ENCODE peak calls at places on chromosomes 12 and 14, in five cellular contexts. F is lower leg skin, M is Peyer's patch, W is HCT116, I is ovary. D is an unnamed sample.

GRCh38 chr12:121673013-121673441 is 3.6 kb upstream of the MORN3 start:
- DNase-seq in W (no peak), M (no peak), I (no peak), F (peak), D (no peak)

GRCh38 chr14:94048676-94049624 is 22.8 kb downstream of the OTUB2 start:
- DNase-seq in F (no peak), I (no peak), W (no peak), M (peak), D (no peak)

GRCh38 chr12:39846971-39847661 is 227.5 kb upstream of the ABCD2 start:
- DNase-seq in W (no peak), F (no peak), I (no peak), M (no peak), D (no peak)

GRCh38 chr12:121800694-121801600 is 2.9 kb upstream of the SETD1B start:
- DNase-seq in I (peak), F (peak), M (peak), W (no peak), D (peak)

GRCh38 chr14:76767681-76768055 is 6.4 kb downstream of the VASH1 start:
- DNase-seq in M (peak), I (no peak), W (no peak), F (peak), D (no peak)

GRCh38 chr14:95195031-95195430 is 37.7 kb upstream of the DICER1 start:
- DNase-seq in W (no peak), I (no peak), F (no peak), M (no peak), D (no peak)

GRCh38 chr14:30621354-30621953 is 665 bp upstream of the SCFD1 start:
- DNase-seq in I (no peak), W (no peak), M (peak), F (no peak), D (no peak)

GRCh38 chr14:58640959-58641358 is 3.2 kb downstream of the DACT1 start:
- DNase-seq in I (no peak), W (no peak), F (no peak), M (no peak), D (no peak)

GRCh38 chr12:30794591-30795409 is 40.0 kb upstream of the CAPRIN2 start:
- DNase-seq in F (no peak), I (no peak), M (no peak), W (peak), D (peak)

GRCh38 chr12:46378530-46378929 is 6.0 kb upstream of the SLC38A2 start:
- DNase-seq in M (no peak), F (no peak), W (no peak), I (no peak), D (no peak)

GRCh38 chr14:37864861-37865718 is 269.7 kb downstream of the TTC6 start:
- DNase-seq in M (no peak), F (no peak), I (no peak), W (no peak), D (no peak)

GRCh38 chr12:94046626-94047410 is 101.6 kb upstream of the PLXNC1 start:
- DNase-seq in I (no peak), W (no peak), M (no peak), F (no peak), D (no peak)

GRCh38 chr14:73553845-73554244 is 4.9 kb downstream of the HEATR4 start:
- DNase-seq in M (no peak), F (no peak), I (no peak), W (no peak), D (no peak)

GRCh38 chr14:76729195-76729594 is 32.1 kb upstream of the VASH1 start:
- DNase-seq in I (no peak), F (no peak), W (no peak), M (no peak), D (no peak)

GRCh38 chr14:61525293-61526011 is 169.9 kb upstream of the HIF1A start:
- DNase-seq in I (peak), W (peak), M (peak), F (peak), D (peak)

GRCh38 chr12:67630373-67631088 is 18.0 kb upstream of the DYRK2 start:
- DNase-seq in F (peak), W (no peak), M (peak), I (peak), D (no peak)

GRCh38 chr12:54384591-54385041 is at the start of gene ZNF385A:
- DNase-seq in I (no peak), M (peak), W (no peak), F (no peak), D (no peak)

DNA sequence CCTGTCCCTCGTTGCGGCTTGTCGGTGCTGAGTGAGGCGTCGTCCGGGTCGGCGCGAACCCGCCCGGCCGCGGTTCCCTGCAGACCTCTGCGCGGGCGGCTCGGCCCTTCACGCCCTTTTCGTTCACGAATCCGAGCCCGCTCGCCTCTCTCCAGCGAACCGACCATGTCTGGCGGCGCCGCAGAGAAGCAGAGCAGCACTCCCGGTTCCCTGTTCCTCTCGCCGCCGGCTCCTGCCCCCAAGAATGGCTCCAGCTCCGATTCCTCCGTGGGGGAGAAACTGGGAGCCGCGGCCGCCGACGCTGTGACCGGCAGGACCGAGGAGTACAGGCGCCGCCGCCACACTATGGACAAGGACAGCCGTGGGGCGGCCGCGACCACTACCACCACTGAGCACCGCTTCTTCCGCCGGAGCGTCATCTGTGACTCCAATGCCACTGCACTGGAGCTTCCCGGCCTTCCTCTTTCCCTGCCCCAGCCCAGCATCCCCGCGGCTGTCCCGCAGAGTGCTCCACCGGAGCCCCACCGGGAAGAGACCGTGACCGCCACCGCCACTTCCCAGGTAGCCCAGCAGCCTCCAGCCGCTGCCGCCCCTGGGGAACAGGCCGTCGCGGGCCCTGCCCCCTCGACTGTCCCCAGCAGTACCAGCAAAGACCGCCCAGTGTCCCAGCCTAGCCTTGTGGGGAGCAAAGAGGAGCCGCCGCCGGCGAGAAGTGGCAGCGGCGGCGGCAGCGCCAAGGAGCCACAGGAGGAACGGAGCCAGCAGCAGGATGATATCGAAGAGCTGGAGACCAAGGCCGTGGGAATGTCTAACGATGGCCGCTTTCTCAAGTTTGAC is 1.2 kb downstream of the WNK1 start:
- DNase-seq in F (peak), M (peak), W (no peak), I (peak), D (no peak)
- TF ChIP-seq POLR2A in F (no peak), M (peak), W (no peak), I (no peak), D (peak)

DNA sequence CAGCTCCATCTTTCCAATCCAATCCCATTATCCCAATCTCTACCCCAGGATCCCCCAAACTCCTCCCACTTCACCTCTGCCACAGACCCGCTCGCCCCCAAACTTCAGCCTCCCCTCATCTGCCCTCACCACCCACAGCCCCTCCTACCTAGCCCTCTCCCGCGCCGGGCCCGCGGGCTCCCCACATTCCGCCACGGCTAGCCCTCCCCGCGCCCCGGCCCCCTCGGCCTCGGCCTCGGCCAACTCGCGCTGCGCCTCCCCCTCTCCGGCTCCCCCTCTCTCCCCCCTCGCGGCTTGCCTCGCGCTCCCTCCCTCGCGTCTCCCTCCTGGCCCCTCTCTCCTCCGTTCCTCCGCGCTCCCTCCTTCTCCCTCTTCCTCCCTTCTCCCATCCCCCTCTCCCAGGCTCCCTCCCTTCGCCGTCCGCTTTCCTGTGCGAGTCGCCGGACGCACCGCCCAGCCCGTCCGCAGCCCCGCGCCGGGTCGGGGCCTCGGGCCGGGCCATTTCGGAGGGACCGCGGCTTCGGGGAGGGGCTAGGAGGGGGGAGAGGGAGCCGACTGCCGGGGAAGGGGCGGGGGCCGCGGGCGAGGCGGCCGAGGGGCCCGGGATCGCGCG is at the start of gene ATN1:
- DNase-seq in I (peak), F (no peak), M (peak), W (no peak), D (no peak)
- TF ChIP-seq POLR2A in I (peak), F (no peak), M (peak), W (no peak), D (peak)

DNA sequence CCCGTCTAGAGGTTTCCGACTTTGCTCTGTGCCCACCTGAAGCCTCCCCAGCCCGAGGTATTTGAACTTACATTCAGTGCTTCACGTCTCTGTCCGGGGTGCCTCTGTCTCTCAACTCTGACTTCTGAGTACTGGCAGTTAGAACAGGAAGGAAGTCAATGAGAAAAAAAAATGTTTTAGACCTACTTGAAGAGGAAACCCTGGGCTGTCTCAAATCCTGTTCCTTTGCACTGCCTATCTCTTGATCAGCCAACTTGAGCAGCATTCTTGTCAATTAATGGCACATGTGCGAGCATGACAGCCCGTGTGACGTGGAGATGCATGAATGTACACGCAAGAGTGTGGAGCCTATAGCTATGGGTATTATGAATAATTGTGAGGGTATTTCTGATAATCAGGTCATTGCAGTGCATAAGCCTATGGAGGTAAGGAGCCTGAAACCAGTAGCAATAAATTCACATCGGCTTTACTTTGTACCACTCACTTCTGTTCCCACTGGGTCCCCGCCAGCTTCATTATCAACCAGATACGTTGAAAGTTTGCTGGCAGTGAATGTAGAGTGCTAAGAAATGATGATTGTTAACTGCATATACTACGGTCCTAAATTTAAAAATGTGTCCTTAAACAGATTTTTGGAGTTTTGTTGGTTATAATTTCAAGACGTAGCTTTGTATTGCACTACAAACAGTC is at the start of gene ARHGDIB:
- DNase-seq in W (no peak), M (peak), F (peak), I (no peak), D (no peak)
- TF ChIP-seq POLR2A in W (no peak), M (peak), F (no peak), I (no peak), D (no peak)

GRCh38 chr12:26124491-26125450 is at the start of gene BHLHE41:
- DNase-seq in F (peak), W (no peak), M (peak), I (peak), D (no peak)

GRCh38 chr12:26128180-26128579 is 3.3 kb upstream of the BHLHE41 start:
- DNase-seq in W (no peak), F (no peak), I (no peak), M (no peak), D (no peak)

GRCh38 chr12:26127404-26127803 is 2.6 kb upstream of the BHLHE41 start:
- DNase-seq in M (no peak), I (no peak), W (no peak), F (no peak), D (no peak)

GRCh38 chr12:26125451-26126339 is 858 bp upstream of the BHLHE41 start:
- DNase-seq in I (peak), F (peak), M (peak), W (peak), D (peak)

DNA sequence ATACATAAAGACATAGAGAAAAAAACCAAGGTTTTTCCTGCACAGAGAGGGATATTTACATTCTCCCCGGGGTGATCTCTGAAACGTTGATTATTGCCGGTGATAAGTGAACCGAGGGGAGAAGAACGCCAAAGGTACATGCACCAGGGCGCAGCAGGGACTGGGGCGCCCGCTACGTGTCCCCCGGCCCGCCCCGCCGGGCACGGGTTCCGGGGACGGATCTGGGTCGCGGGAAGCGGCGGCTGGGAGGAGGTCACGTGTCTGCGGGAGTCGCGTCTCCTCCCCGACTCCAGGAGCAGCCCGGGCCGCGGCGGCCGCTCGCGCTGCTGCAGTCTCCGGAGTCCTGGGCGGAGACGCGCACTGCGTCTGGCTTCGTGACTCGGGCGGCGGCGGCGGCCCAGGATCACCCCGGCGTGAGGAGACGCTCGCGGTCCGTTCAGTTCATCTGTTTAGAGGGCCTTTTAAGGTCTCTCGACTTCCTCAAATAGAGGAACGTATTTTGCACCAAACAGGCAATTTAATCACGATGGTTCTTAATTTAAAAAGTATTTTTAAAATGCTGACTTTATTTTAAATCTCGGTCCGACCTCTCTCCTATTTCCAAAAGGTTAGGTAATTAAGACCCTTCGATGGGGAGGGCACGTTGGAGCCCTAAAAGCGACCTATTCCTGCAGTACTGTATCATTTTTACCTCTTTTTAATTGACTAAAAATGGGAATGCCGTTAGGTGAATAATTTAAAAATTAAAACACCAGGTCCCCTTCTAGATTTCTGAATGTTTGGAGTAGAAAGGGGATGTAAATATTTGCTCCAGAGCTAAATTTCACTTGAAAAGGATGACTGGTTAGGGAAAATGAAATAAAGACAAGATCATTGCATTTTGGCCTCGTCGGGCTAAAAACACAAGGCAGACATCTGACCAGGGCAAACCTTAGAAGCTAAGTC is 1.8 kb upstream of the BHLHE41 start:
- DNase-seq in W (no peak), F (peak), I (peak), M (peak), D (peak)
- TF ChIP-seq POLR2A in W (peak), F (no peak), I (peak), M (no peak), D (peak)

GRCh38 chr12:57611116-57611809 is at the start of gene ARHGEF25:
- DNase-seq in F (peak), W (no peak), I (peak), M (peak), D (peak)
- TF ChIP-seq POLR2A in F (no peak), W (no peak), I (peak), M (no peak), D (no peak)

GRCh38 chr12:47801170-47801903 is 18.4 kb downstream of the HDAC7 start:
- DNase-seq in W (no peak), F (no peak), I (no peak), M (no peak), D (no peak)
- TF ChIP-seq POLR2A in W (no peak), F (no peak), I (no peak), M (no peak), D (no peak)

GRCh38 chr12:109727039-109727723 is 13.6 kb downstream of the FAM222A start:
- DNase-seq in M (peak), I (peak), W (no peak), F (no peak), D (no peak)
- TF ChIP-seq POLR2A in M (no peak), I (no peak), W (no peak), F (no peak), D (no peak)

DNA sequence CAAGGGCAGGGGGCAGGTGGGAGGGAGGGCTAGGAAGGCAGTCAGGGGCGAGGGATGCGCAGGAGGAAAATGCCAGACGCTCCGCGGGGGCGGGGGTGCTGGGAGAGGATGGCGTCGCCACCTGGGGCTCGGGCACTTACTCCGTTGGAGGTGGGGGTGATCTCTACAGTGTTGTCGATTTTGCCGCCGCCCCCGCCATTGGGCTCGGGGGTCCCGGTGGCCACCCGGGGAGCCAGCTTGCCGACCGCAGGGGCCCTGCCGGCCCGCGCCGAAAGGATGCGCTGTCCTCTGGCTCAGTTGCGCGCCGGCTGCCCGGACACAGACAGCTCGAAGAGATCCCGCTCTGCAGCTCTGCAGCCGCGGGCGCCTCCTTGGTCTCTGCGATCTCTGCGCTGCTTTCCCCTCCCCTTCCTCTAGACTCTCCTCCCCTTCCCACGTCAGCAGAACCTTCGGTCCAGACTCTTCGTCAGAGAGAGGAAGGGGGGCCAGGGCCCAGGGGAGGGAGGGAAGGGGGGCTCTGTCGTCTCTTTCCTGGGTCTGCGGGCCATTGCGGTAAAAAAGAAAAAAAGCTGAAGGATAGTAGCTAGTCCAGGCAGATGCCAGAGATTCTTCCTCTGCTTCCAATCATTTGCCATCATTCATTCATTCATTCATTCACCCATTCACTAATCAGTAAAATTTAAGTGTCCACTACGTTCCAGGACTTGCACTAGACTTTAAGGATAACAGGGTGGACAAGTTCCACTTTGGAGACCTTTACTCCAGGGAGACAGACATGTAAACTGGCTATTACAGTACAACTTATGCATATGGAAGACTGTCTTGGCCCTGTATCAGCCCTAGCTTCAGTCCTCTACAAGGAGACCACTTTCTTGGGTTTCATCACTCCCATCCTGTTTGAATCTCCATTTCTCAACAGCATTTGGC is at the start of gene SLC22A17:
- DNase-seq in M (peak), F (peak), W (peak), I (peak), D (peak)
- TF ChIP-seq POLR2A in M (no peak), F (no peak), W (no peak), I (peak), D (peak)

GRCh38 chr12:124385219-124385969 is 90.5 kb downstream of the RFLNA start:
- DNase-seq in F (no peak), M (no peak), I (no peak), W (no peak), D (peak)

GRCh38 chr12:124380793-124381453 is 86.0 kb downstream of the RFLNA start:
- DNase-seq in W (no peak), I (no peak), F (no peak), M (no peak), D (no peak)

GRCh38 chr12:124384299-124384894 is 89.5 kb downstream of the RFLNA start:
- DNase-seq in M (no peak), F (no peak), W (no peak), I (no peak), D (no peak)

GRCh38 chr12:124381454-124382207 is 86.7 kb downstream of the RFLNA start:
- DNase-seq in W (no peak), F (peak), M (peak), I (peak), D (no peak)

DNA sequence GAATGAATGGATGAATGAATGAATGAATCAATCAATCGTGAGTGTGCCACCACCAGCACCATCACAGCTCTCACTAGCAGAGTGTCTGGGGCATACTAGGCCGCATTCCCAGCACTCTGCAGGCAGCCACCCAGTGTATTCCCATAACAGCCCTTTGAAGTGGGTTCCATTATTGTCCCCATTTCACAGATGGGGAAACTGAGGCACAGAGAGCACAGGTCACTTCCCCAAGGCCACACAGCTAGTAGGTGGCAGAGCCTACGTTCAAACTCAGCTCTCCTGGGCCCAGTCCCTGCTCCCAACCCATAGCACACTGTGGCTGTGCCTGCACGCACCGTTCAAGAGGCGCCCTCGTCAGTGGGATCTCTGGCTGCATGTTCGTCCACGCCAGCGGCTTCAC is 88.1 kb downstream of the RFLNA start:
- DNase-seq in M (no peak), I (no peak), F (no peak), W (no peak), D (no peak)
- TF ChIP-seq POLR2A in M (no peak), I (no peak), F (no peak), W (no peak), D (no peak)

D was measured in H54.